ENCODE peak calls at places on chromosomes 12 and 14, in four cellular contexts. L is spleen, Z is cardiac muscle cell, M is caudate nucleus. Y is an unnamed sample.

GRCh38 chr12:100988278-100988625 is 193.7 kb downstream of the ANO4 start:
- DNase-seq in L (no peak), Z (no peak), M (no peak), Y (no peak)

GRCh38 chr12:119178544-119179334 is at the start of gene HSPB8:
- DNase-seq in L (peak), Z (peak), M (peak), Y (peak)

GRCh38 chr12:93699271-93700141 is 22.3 kb downstream of the CRADD start:
- DNase-seq in L (no peak), Z (no peak), M (no peak), Y (no peak)

GRCh38 chr12:126772171-126772864 is 1494.7 kb upstream of the TMEM132C start:
- DNase-seq in L (no peak), Z (no peak), M (no peak), Y (no peak)

GRCh38 chr12:38258411-38258810 is 58.2 kb upstream of the ALG10B start:
- DNase-seq in L (no peak), Z (no peak), M (no peak), Y (no peak)

GRCh38 chr12:70007687-70008086 is 182.7 kb downstream of the MYRFL start:
- DNase-seq in L (no peak), Z (no peak), M (no peak), Y (no peak)

GRCh38 chr14:35383569-35384385 is 20.8 kb downstream of the NFKBIA start:
- DNase-seq in L (peak), Z (no peak), M (no peak), Y (no peak)

GRCh38 chr14:51445001-51445390 is 204.9 kb downstream of the TMX1 start:
- DNase-seq in L (no peak), Z (no peak), M (no peak), Y (no peak)

GRCh38 chr14:94045563-94046345 is 19.6 kb downstream of the OTUB2 start:
- DNase-seq in L (peak), Z (no peak), M (no peak), Y (no peak)

GRCh38 chr12:43316506-43316905 is 235.5 kb downstream of the ADAMTS20 start:
- DNase-seq in L (no peak), Z (no peak), M (no peak), Y (no peak)

GRCh38 chr12:39123580-39123979 is 218.2 kb upstream of the CPNE8 start:
- DNase-seq in L (no peak), Z (no peak), M (no peak), Y (peak)

GRCh38 chr12:26017484-26018211 is 59.2 kb downstream of the RASSF8 start:
- DNase-seq in L (no peak), Z (peak), M (no peak), Y (peak)

GRCh38 chr12:26810330-26810729 is 22.7 kb downstream of the ITPR2 start:
- DNase-seq in L (no peak), Z (peak), M (peak), Y (peak)

GRCh38 chr12:120041386-120042231 is 52.6 kb downstream of the BICDL1 start:
- DNase-seq in L (no peak), Z (no peak), M (peak), Y (peak)

GRCh38 chr14:52348796-52349195 is 34.7 kb downstream of the PTGER2 start:
- DNase-seq in L (no peak), Z (no peak), M (no peak), Y (peak)

GRCh38 chr12:131057211-131057721 is 103.6 kb downstream of the ADGRD1 start:
- DNase-seq in L (no peak), Z (no peak), M (no peak), Y (no peak)

GRCh38 chr14:91417983-91418386 is 365 bp upstream of the CCDC88C start:
- DNase-seq in L (no peak), Z (no peak), M (no peak), Y (no peak)

GRCh38 chr14:35240233-35240632 is 51.9 kb upstream of the PSMA6 start:
- DNase-seq in L (no peak), Z (no peak), M (no peak), Y (peak)

GRCh38 chr12:44193281-44193680 is 357.4 kb downstream of the TMEM117 start:
- DNase-seq in L (no peak), Z (no peak), M (no peak), Y (no peak)

GRCh38 chr14:64549805-64550538 is at the start of gene PPP1R36:
- DNase-seq in L (peak), Z (peak), M (no peak), Y (peak)

GRCh38 chr14:70808402-70809237 is 693 bp downstream of the MAP3K9 start:
- DNase-seq in L (peak), Z (peak), M (no peak), Y (peak)

GRCh38 chr12:121524196-121524930 is 56.5 kb downstream of the KDM2B start:
- DNase-seq in L (no peak), Z (no peak), M (peak), Y (no peak)

DNA sequence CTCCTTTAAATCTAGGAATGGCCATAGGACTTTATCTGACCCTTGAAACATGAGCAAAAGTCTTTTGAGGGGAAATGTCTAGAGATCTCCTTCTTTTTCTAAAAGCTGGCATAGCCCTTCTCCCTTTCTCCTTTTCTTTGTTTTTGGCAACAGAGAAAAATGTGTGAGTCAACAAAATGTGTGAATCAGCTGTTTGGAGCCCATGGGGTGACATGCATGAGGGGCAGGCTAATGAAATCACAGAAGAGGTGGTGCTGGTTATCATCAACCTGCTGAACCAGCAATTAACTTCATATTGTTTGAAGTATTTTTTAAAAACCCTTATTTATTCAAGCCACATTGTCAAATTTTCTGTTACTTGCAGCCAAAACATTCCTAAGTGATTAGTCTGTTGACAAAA is 132.3 kb downstream of the CCDC59 start:
- DNase-seq in L (no peak), Z (no peak), M (no peak), Y (no peak)
- H3K27ac ChIP-seq in L (no peak), Z (no peak), M (no peak), Y (no peak)

GRCh38 chr14:101507306-101508150 is 53.8 kb upstream of the DIO3 start:
- DNase-seq in L (peak), Z (no peak), M (no peak), Y (no peak)

GRCh38 chr14:101509730-101510371 is 51.4 kb upstream of the DIO3 start:
- DNase-seq in L (peak), Z (no peak), M (no peak), Y (no peak)

GRCh38 chr14:101508948-101509729 is 52.2 kb upstream of the DIO3 start:
- DNase-seq in L (peak), Z (no peak), M (no peak), Y (no peak)

GRCh38 chr14:101506921-101507300 is 54.4 kb upstream of the DIO3 start:
- DNase-seq in L (peak), Z (no peak), M (no peak), Y (no peak)

GRCh38 chr14:101508196-101508947 is 52.9 kb upstream of the DIO3 start:
- DNase-seq in L (peak), Z (no peak), M (no peak), Y (no peak)
- H3K27ac ChIP-seq in L (no peak), Z (no peak), M (no peak), Y (no peak)

GRCh38 chr12:19439059-19440018 is at the start of gene AEBP2:
- DNase-seq in L (peak), Z (peak), M (peak), Y (peak)
- H3K27ac ChIP-seq in L (peak), Z (peak), M (peak), Y (peak)

DNA sequence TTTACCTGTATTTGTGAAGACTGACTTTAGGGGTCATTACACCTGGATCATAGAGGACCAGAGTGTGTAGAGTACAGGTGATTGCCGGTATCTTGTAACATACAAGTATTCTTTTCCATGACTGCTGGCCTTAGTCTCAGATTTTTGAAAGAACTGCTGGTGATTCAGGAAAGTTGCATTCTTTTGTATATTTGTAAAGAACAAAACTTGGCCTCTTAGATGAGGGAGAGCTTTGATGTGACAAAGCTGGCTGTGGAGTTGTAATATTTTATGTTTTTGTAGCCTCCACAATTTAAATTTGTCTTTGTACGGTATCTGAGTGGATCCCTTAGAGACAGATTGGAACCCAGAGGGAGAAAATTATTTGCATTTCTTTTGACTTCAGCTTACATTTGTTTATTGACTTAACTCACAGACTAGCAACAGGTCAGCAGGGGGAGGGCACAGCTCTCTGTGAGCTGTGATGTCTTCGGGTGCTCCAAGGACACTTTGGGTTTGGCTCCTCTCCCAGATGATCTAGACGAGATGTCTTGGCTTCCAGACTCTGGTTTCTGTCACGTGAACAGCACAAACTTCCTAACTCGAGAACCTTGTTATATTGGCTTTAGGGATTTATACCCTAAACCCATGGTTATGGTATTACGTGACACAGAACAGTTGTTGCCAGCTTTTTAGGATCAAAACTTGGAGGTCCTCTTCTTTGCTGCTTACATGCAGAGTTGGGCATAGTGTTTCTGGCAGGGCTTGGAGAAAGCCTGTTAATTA is 65.9 kb downstream of the DAAM1 start:
- DNase-seq in L (no peak), Z (no peak), M (no peak), Y (no peak)
- H3K27ac ChIP-seq in L (peak), Z (peak), M (peak), Y (no peak)

GRCh38 chr12:57613427-57614109 is 2.3 kb downstream of the ARHGEF25 start:
- DNase-seq in L (no peak), Z (no peak), M (no peak), Y (no peak)
- H3K27ac ChIP-seq in L (no peak), Z (no peak), M (no peak), Y (no peak)

GRCh38 chr12:49548822-49549648 is 10.2 kb downstream of the KCNH3 start:
- DNase-seq in L (no peak), Z (peak), M (no peak), Y (peak)

GRCh38 chr12:49547090-49547690 is 8.4 kb downstream of the KCNH3 start:
- DNase-seq in L (no peak), Z (no peak), M (no peak), Y (no peak)

GRCh38 chr12:49546481-49546880 is 7.7 kb downstream of the KCNH3 start:
- DNase-seq in L (no peak), Z (no peak), M (no peak), Y (no peak)

GRCh38 chr12:49549735-49550710 is 11.2 kb downstream of the KCNH3 start:
- DNase-seq in L (no peak), Z (no peak), M (no peak), Y (no peak)

GRCh38 chr12:49548481-49548821 is 9.6 kb downstream of the KCNH3 start:
- DNase-seq in L (no peak), Z (no peak), M (no peak), Y (no peak)
- H3K27ac ChIP-seq in L (no peak), Z (no peak), M (no peak), Y (no peak)

DNA sequence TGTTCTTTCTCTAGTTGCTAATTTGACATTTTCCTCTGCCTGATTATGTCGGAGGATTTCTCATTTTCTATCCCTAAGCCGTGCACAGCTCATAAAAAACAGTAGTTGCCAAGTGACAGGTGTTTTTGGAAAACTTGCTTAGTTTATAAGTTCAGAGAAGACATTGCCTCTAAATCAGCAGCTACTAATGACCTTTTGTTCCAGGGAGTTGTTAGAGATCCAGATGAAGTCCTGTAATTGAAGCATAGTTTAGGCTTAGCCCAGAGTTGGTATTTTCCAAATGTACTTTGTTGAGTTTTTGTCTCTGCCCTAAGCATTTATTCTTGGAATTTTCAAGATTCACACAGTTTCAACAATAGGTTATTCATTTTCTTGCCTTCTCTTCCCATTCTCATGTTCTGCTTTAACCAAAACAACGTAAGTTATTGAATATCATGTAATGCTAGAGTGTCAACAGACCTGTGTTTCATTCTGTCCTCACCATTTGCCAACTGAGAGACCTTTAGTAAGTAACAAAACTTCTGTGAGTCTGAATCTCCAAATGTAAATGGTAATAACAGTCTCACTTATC is 110.0 kb upstream of the SLCO1C1 start:
- DNase-seq in L (no peak), Z (no peak), M (no peak), Y (no peak)
- H3K27ac ChIP-seq in L (no peak), Z (no peak), M (no peak), Y (no peak)

DNA sequence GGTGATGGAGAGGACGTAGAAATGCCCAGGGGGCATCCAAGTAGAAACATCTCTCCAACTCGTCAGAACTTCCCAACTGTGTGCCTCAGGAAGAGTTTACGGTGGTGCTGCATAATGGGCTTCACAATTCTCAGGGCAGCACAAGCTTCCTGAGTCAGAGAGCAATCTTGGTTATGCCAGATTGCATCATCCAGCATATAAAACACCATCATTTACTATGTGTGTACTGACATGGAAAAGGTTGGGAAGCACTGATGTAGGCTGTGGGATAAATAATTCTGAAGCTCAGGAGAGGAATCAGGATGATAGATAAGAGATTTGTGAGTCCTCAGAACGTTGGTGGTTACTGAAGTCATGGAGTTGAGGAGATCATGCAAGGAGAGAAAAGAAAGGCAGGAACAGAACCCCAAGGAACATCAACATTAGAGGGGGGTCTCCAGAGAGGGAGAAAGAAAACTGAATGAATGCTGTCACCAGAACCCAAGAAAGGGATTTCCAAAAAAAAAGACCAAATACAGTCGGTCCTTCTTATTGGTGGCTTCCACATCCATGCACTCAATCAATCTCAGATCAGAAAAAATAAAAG is 4.7 kb upstream of the NCKAP5L start:
- DNase-seq in L (no peak), Z (no peak), M (no peak), Y (peak)
- H3K27ac ChIP-seq in L (no peak), Z (no peak), M (no peak), Y (no peak)

DNA sequence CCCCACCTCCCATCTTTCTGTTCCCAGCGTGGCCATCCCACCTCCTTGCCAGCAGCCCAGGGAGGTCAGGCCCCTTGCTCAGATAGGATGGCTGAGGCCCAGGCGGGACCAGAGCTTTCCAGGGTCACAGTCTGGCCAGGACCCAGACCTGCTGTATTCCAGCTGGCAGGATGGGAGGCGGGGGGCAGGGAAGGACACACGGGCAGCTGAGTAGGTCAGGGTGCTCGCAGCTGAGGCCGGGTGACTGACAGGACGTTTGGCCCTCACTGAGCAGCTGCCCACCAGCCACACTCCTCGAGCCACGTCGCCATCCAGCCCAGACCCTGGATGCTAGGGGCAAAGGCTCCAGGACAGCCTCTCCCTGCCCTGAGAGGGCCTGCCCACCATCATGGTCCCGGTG is 4.0 kb downstream of the NUDT14 start:
- DNase-seq in L (no peak), Z (no peak), M (no peak), Y (no peak)
- H3K27ac ChIP-seq in L (no peak), Z (no peak), M (no peak), Y (no peak)

Y was measured in trophoblast cell.